ENCODE peak calls at places on chromosomes 1 and 21, in five cellular contexts. J is GM23248, D is ovary, K is sciatic nerve, B is right lobe of liver. I is an unnamed sample.

GRCh38 chr1:203522237-203522636 is 28.3 kb downstream of the OPTC start:
- DNase-seq in D (no peak), B (no peak), J (peak), K (no peak), I (no peak)

GRCh38 chr1:173857363-173857917 is 10.3 kb downstream of the GAS5 start:
- DNase-seq in J (peak), D (no peak), B (no peak), K (no peak), I (no peak)

GRCh38 chr1:119862276-119862675 is 34.0 kb downstream of the ADAM30 start:
- DNase-seq in B (no peak), J (peak), K (no peak), D (no peak), I (no peak)

GRCh38 chr1:182855886-182856285 is 16.7 kb downstream of the DHX9 start:
- DNase-seq in J (peak), B (no peak), D (no peak), K (no peak), I (no peak)

GRCh38 chr1:172770081-172770480 is 111.2 kb downstream of the FASLG start:
- DNase-seq in B (no peak), J (no peak), K (no peak), D (no peak), I (no peak)

GRCh38 chr21:45801129-45801735 is 157.7 kb downstream of the PCBP3 start:
- DNase-seq in J (no peak), B (no peak), K (no peak), D (no peak), I (no peak)

GRCh38 chr1:152917794-152918193 is 9.4 kb downstream of the IVL start:
- DNase-seq in K (no peak), D (no peak), B (no peak), J (peak), I (peak)

GRCh38 chr1:145690587-145691558 is 16.3 kb downstream of the PDZK1 start:
- DNase-seq in D (no peak), B (no peak), K (no peak), J (peak), I (no peak)

GRCh38 chr1:156062189-156062588 is 1.2 kb downstream of the RAB25 start:
- DNase-seq in J (peak), K (no peak), D (no peak), B (no peak), I (no peak)

GRCh38 chr1:94970783-94971182 is 43.9 kb upstream of the CNN3 start:
- DNase-seq in B (no peak), D (no peak), J (peak), K (no peak), I (no peak)

GRCh38 chr1:29772584-29772983 is 536.3 kb downstream of the PTPRU start:
- DNase-seq in J (no peak), B (no peak), K (no peak), D (no peak), I (no peak)

GRCh38 chr21:42980959-42981523 is 6.7 kb downstream of the PKNOX1 start:
- DNase-seq in D (no peak), K (no peak), J (no peak), B (no peak), I (no peak)

GRCh38 chr1:26999440-26999987 is 6.0 kb downstream of the TRNP1 start:
- DNase-seq in J (peak), K (no peak), B (peak), D (peak), I (no peak)

GRCh38 chr1:3352952-3353331 is 101.5 kb upstream of the ARHGEF16 start:
- DNase-seq in B (no peak), D (peak), K (peak), J (peak), I (no peak)

GRCh38 chr1:10515627-10516026 is 40.9 kb downstream of the PEX14 start:
- DNase-seq in J (no peak), D (no peak), B (peak), K (peak), I (no peak)

I was measured in NCI-H460.